ENCODE peak calls at places on chromosomes 7 and 10, in ten cellular contexts. One of them, this sample, is unnamed.

GRCh38 chr10:132612571-132613504 is 75.3 kb downstream of the INPP5A start:
- DNase-seq in endodermal cell: no peak
- DNase-seq in HCT116: no peak
- DNase-seq in astrocyte: no peak
- DNase-seq in tibial artery: no peak
- DNase-seq in transverse colon: no peak
- DNase-seq in kidney: peak; percentile 58
- DNase-seq in prostate gland: peak; percentile 34
- DNase-seq in endothelial cell of umbilical vein: no peak
- DNase-seq in HepG2: no peak
- DNase-seq in this sample: no peak

GRCh38 chr10:30747633-30748032 is 118.1 kb upstream of the LYZL2 start:
- DNase-seq in endodermal cell: no peak
- DNase-seq in HCT116: no peak
- DNase-seq in astrocyte: peak; percentile 71
- DNase-seq in tibial artery: no peak
- DNase-seq in transverse colon: no peak
- DNase-seq in kidney: no peak
- DNase-seq in prostate gland: no peak
- DNase-seq in endothelial cell of umbilical vein: no peak
- DNase-seq in HepG2: no peak
- DNase-seq in this sample: no peak

GRCh38 chr10:123429631-123430257 is 236.4 kb upstream of the GPR26 start:
- DNase-seq in endodermal cell: peak; percentile 10
- DNase-seq in HCT116: no peak
- DNase-seq in astrocyte: peak; percentile 0
- DNase-seq in tibial artery: no peak
- DNase-seq in transverse colon: no peak
- DNase-seq in kidney: no peak
- DNase-seq in prostate gland: no peak
- DNase-seq in endothelial cell of umbilical vein: no peak
- DNase-seq in HepG2: no peak
- DNase-seq in this sample: no peak

GRCh38 chr7:136389933-136390332 is 412.8 kb upstream of the MTPN start:
- DNase-seq in endodermal cell: no peak
- DNase-seq in HCT116: no peak
- DNase-seq in astrocyte: no peak
- DNase-seq in tibial artery: no peak
- DNase-seq in transverse colon: no peak
- DNase-seq in kidney: no peak
- DNase-seq in prostate gland: no peak
- DNase-seq in endothelial cell of umbilical vein: no peak
- DNase-seq in HepG2: no peak
- DNase-seq in this sample: no peak

GRCh38 chr10:32149257-32149955 is 93.2 kb upstream of the KIF5B start:
- DNase-seq in endodermal cell: peak; percentile 49
- DNase-seq in HCT116: peak; percentile 35
- DNase-seq in astrocyte: peak; percentile 96
- DNase-seq in tibial artery: peak; percentile 84
- DNase-seq in transverse colon: peak; percentile 35
- DNase-seq in kidney: no peak
- DNase-seq in prostate gland: no peak
- DNase-seq in endothelial cell of umbilical vein: peak; percentile 72
- DNase-seq in HepG2: no peak
- DNase-seq in this sample: peak; percentile 44

GRCh38 chr7:127892488-127893314 is 138.5 kb downstream of the LRRC4 start:
- DNase-seq in endodermal cell: no peak
- DNase-seq in HCT116: no peak
- DNase-seq in astrocyte: no peak
- DNase-seq in tibial artery: no peak
- DNase-seq in transverse colon: no peak
- DNase-seq in kidney: no peak
- DNase-seq in prostate gland: no peak
- DNase-seq in endothelial cell of umbilical vein: no peak
- DNase-seq in HepG2: no peak
- DNase-seq in this sample: no peak

GRCh38 chr10:53697038-53697437 is 924.5 kb upstream of the MBL2 start:
- DNase-seq in endodermal cell: no peak
- DNase-seq in HCT116: no peak
- DNase-seq in astrocyte: peak; percentile 50
- DNase-seq in tibial artery: no peak
- DNase-seq in transverse colon: no peak
- DNase-seq in kidney: no peak
- DNase-seq in prostate gland: no peak
- DNase-seq in endothelial cell of umbilical vein: no peak
- DNase-seq in HepG2: no peak
- DNase-seq in this sample: no peak

GRCh38 chr10:7787150-7787856 is 490 bp downstream of the KIN start:
- DNase-seq in endodermal cell: no peak
- DNase-seq in HCT116: no peak
- DNase-seq in astrocyte: no peak
- DNase-seq in tibial artery: no peak
- DNase-seq in transverse colon: no peak
- DNase-seq in kidney: no peak
- DNase-seq in prostate gland: no peak
- DNase-seq in endothelial cell of umbilical vein: peak; percentile 23
- DNase-seq in HepG2: no peak
- DNase-seq in this sample: no peak

GRCh38 chr10:124983321-124983720 is 41.4 kb downstream of the ZRANB1 start:
- DNase-seq in endodermal cell: no peak
- DNase-seq in HCT116: no peak
- DNase-seq in astrocyte: peak; percentile 32
- DNase-seq in tibial artery: no peak
- DNase-seq in transverse colon: no peak
- DNase-seq in kidney: no peak
- DNase-seq in prostate gland: no peak
- DNase-seq in endothelial cell of umbilical vein: peak; percentile 55
- DNase-seq in HepG2: no peak
- DNase-seq in this sample: no peak

GRCh38 chr7:99000196-99000903 is 122.0 kb downstream of the TRRAP start:
- DNase-seq in endodermal cell: peak; percentile 35
- DNase-seq in HCT116: no peak
- DNase-seq in astrocyte: no peak
- DNase-seq in tibial artery: no peak
- DNase-seq in transverse colon: no peak
- DNase-seq in kidney: no peak
- DNase-seq in prostate gland: no peak
- DNase-seq in endothelial cell of umbilical vein: no peak
- DNase-seq in HepG2: no peak
- DNase-seq in this sample: no peak

DNA sequence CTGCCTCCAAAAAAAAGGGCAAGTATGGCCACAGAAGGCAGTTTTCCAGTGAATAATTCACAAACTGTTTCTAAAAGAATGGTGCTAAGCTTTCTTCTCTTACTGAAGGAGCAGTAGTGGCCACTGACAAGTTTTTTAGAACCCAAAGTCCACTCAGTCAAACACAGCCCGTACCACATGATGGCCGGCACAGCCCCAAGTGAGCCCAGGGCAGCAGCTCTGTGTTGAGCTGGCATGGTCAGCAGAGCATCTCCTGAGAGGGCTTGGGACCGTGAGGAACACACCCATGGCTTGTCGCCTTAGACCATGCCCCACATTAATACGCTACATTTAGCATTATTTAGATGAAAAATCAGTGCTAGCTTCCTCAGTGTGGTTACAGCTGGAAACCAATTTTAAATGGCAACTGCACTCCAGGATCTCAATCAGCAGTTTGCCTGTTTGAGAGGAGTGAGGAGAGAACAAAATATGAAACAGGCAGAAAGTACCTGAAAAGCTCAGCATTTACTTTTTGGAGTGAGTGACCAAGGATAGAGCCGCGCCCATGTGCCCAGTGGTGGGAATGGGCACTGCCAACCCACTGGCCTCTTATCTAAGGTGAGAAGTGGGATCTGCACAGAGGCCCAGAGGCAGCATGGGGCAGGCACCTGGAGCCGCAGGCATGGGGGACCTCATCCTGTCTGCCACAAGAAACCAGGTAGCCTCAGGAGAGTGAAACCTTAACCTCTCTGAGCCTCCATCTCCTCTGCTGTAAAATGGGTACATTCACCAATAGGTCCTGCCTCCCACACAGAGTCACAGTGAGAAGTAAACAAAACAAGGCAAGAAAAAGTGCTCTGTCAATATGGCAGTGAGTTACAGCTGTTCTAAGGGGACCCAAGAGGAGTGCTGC is 17.4 kb downstream of the PSAP start:
- DNase-seq in endodermal cell: no peak
- DNase-seq in HCT116: no peak
- DNase-seq in astrocyte: no peak
- DNase-seq in tibial artery: no peak
- DNase-seq in transverse colon: no peak
- DNase-seq in kidney: peak; percentile 51
- DNase-seq in prostate gland: no peak
- DNase-seq in endothelial cell of umbilical vein: no peak
- DNase-seq in HepG2: no peak
- DNase-seq in this sample: no peak
- H3K4me1 ChIP-seq in endodermal cell: peaks cover 5% of the 10 kb centered on the region
- H3K4me1 ChIP-seq in HCT116: peaks cover 14% of the 10 kb centered on the region
- H3K4me1 ChIP-seq in astrocyte: peaks cover 45% of the 10 kb centered on the region
- H3K4me1 ChIP-seq in tibial artery: peaks cover 50% of the 10 kb centered on the region
- H3K4me1 ChIP-seq in transverse colon: peaks cover 45% of the 10 kb centered on the region
- H3K4me1 ChIP-seq in kidney: peaks cover 50% of the 10 kb centered on the region
- H3K4me1 ChIP-seq in prostate gland: peaks cover 10% of the 10 kb centered on the region
- H3K4me1 ChIP-seq in endothelial cell of umbilical vein: peaks cover 23% of the 10 kb centered on the region
- H3K4me1 ChIP-seq in HepG2: peaks cover 36% of the 10 kb centered on the region
- H3K4me1 ChIP-seq in this sample: peaks cover 9% of the 10 kb centered on the region

DNA sequence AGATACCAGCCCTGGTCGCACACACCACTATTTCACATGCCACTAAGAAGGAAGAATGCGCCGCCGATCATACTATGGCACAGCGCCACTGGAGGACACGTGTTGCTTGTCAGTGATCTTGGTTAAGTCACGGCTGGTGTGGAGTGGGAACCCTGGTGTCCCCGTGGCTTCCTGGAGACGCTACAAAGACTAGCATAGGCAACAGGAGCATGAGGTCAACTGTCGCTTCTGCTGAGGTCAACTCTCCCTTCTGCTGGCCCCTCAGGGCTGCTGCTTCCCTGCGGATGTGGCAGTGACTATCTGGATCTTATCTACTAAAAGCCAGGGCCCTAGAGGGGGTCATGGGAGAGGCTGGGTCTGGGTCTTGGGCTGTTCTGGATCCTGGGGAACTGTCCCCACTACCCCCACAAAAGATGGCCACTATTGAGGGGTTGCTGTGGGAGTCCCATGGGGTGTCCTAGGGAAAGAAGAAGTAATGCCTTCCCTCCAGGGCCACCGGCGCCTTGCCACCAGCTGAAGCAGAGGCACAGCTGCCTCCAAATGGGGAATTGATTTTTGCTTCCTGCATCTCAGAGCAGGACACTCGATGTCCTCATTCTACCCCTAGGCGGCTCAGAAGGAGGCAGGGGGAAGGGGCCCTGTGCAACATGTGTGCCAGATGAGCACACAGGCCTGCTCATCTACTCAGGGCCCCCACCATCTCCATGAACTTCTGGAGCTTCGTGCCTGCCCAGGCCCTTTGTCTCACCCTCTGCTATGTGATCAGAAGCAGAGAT is 76.6 kb upstream of the PPIF start:
- DNase-seq in endodermal cell: no peak
- DNase-seq in HCT116: no peak
- DNase-seq in astrocyte: no peak
- DNase-seq in tibial artery: peak; percentile 72
- DNase-seq in transverse colon: no peak
- DNase-seq in kidney: no peak
- DNase-seq in prostate gland: no peak
- DNase-seq in endothelial cell of umbilical vein: no peak
- DNase-seq in HepG2: no peak
- DNase-seq in this sample: no peak
- H3K36me3 ChIP-seq in endodermal cell: peaks cover 27% of the 10 kb centered on the region
- H3K36me3 ChIP-seq in HCT116: no peaks in the 10 kb centered on the region
- H3K36me3 ChIP-seq in astrocyte: peaks cover 2% of the 10 kb centered on the region
- H3K36me3 ChIP-seq in tibial artery: no peaks in the 10 kb centered on the region
- H3K36me3 ChIP-seq in transverse colon: no peaks in the 10 kb centered on the region
- H3K36me3 ChIP-seq in kidney: peaks cover 2% of the 10 kb centered on the region
- H3K36me3 ChIP-seq in prostate gland: no peaks in the 10 kb centered on the region
- H3K36me3 ChIP-seq in endothelial cell of umbilical vein: peaks cover 7% of the 10 kb centered on the region
- H3K36me3 ChIP-seq in HepG2: peaks cover 29% of the 10 kb centered on the region
- H3K36me3 ChIP-seq in this sample: no peaks in the 10 kb centered on the region

DNA sequence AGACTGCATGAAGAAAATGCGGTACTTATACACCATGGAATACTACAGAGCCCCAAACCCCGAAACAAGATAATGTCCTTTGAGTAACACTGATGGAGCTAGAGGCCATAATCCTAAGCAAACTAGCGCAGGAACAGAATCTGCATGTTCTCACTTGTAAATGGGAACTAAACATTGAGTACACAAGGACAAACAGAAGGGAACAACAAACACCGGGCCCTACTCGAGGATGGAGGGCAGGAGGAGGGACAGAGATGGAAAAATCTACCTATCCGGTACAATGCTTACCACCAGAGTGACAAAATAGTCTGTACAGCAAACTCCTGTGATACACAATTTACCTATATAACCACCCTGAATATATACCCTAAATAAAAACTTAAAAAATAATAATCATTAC is 507.9 kb downstream of the IPMK start:
- DNase-seq in endodermal cell: no peak
- DNase-seq in HCT116: no peak
- DNase-seq in astrocyte: no peak
- DNase-seq in tibial artery: no peak
- DNase-seq in transverse colon: no peak
- DNase-seq in kidney: no peak
- DNase-seq in prostate gland: peak; percentile 6
- DNase-seq in endothelial cell of umbilical vein: no peak
- DNase-seq in HepG2: no peak
- DNase-seq in this sample: no peak
- H3K4me1 ChIP-seq in endodermal cell: no peaks in the 10 kb centered on the region
- H3K4me1 ChIP-seq in HCT116: no peaks in the 10 kb centered on the region
- H3K4me1 ChIP-seq in astrocyte: no peaks in the 10 kb centered on the region
- H3K4me1 ChIP-seq in tibial artery: no peaks in the 10 kb centered on the region
- H3K4me1 ChIP-seq in transverse colon: no peaks in the 10 kb centered on the region
- H3K4me1 ChIP-seq in kidney: no peaks in the 10 kb centered on the region
- H3K4me1 ChIP-seq in prostate gland: no peaks in the 10 kb centered on the region
- H3K4me1 ChIP-seq in endothelial cell of umbilical vein: no peaks in the 10 kb centered on the region
- H3K4me1 ChIP-seq in HepG2: no peaks in the 10 kb centered on the region
- H3K4me1 ChIP-seq in this sample: no peaks in the 10 kb centered on the region

DNA sequence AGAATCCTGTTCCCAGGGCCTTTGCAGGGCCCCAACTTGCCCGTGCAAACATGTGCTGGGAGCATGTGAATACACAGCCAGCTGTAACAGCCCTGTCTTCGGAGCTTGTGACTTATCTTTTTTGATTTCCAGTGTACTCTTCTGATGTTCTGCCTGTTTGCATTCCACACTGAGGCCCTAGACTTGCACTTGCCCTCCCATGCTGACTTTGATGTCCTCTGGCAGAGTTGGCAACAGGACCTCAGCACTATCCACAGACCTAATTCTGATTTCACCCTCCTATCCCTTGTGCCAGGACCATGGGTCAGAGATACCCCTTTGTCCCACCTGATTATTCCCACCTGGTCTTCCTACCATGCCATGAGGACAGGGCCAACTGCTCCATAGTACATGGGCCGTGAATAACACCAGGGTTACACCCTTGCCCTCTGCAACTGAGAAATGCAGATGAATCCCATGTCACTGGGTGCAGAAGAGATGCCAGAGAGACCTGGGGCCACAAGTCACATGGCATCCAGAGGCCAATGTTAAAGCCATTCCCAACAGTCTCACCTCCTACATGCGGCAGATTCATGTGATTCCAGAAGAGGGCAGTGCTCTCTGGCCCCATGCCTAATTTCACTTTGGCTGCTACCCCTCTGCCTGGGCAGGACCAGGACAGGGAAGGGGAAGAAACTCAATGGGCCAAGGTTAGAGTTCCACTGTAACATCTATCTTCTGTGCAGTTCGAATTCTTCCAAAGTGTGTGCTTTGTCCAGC is 43.0 kb downstream of the SCRN1 start:
- DNase-seq in endodermal cell: peak; percentile 82
- DNase-seq in HCT116: peak; percentile 42
- DNase-seq in astrocyte: peak; percentile 10
- DNase-seq in tibial artery: peak; percentile 33
- DNase-seq in transverse colon: peak; percentile 15
- DNase-seq in kidney: no peak
- DNase-seq in prostate gland: no peak
- DNase-seq in endothelial cell of umbilical vein: peak; percentile 40
- DNase-seq in HepG2: peak; percentile 19
- DNase-seq in this sample: peak; percentile 60
- H3K36me3 ChIP-seq in endodermal cell: peaks cover 92% of the 10 kb centered on the region
- H3K36me3 ChIP-seq in HCT116: peaks cover 18% of the 10 kb centered on the region
- H3K36me3 ChIP-seq in astrocyte: peaks cover 52% of the 10 kb centered on the region
- H3K36me3 ChIP-seq in tibial artery: peaks cover 60% of the 10 kb centered on the region
- H3K36me3 ChIP-seq in transverse colon: no peaks in the 10 kb centered on the region
- H3K36me3 ChIP-seq in kidney: peaks cover 9% of the 10 kb centered on the region
- H3K36me3 ChIP-seq in prostate gland: no peaks in the 10 kb centered on the region
- H3K36me3 ChIP-seq in endothelial cell of umbilical vein: peaks cover 38% of the 10 kb centered on the region
- H3K36me3 ChIP-seq in HepG2: peaks cover 40% of the 10 kb centered on the region
- H3K36me3 ChIP-seq in this sample: no peaks in the 10 kb centered on the region